ENCODE peak calls at places on chromosomes 4 and X, in nine cellular contexts. B is AG09309, X is ovary, U is fibroblast of the aortic adventitia, R is heart left ventricle, V is astrocyte of the spinal cord, E is lower leg skin, N is colonic mucosa, Z is heart right ventricle. T is an unnamed sample.

GRCh38 chrX:53356186-53356585 is 66.3 kb downstream of the SMC1A start:
- DNase-seq in Z (no peak), E (no peak), R (no peak), X (no peak), B (no peak), V (no peak), N (no peak), U (no peak), T (peak)

GRCh38 chr4:100848865-100849264 is 331.0 kb upstream of the EMCN start:
- DNase-seq in B (no peak), R (no peak), X (no peak), Z (no peak), N (no peak), V (no peak), U (no peak), E (no peak), T (peak)

GRCh38 chrX:101931104-101931493 is 728 bp downstream of the ZMAT1 start:
- DNase-seq in U (no peak), R (no peak), N (no peak), E (no peak), Z (no peak), B (no peak), X (no peak), V (no peak), T (no peak)

GRCh38 chrX:74383611-74384010 is 37.7 kb upstream of the SLC16A2 start:
- DNase-seq in E (no peak), U (peak), R (peak), B (peak), X (peak), V (peak), N (peak), Z (peak), T (peak)

GRCh38 chr4:142080960-142081359 is 444.6 kb downstream of the IL15 start:
- DNase-seq in U (peak), E (no peak), Z (no peak), R (no peak), B (no peak), N (no peak), X (no peak), V (no peak), T (no peak)

GRCh38 chrX:104913348-104913747 is 307.1 kb downstream of the TEX13A start:
- DNase-seq in R (no peak), B (no peak), E (no peak), N (no peak), X (no peak), Z (no peak), U (no peak), V (peak), T (peak)

GRCh38 chrX:150569155-150569477 is 695 bp downstream of the MTM1 start:
- DNase-seq in R (peak), E (no peak), U (peak), Z (peak), V (peak), X (no peak), B (no peak), N (no peak), T (no peak)

GRCh38 chrX:136047969-136048368 is 62.7 kb downstream of the SLC9A6 start:
- DNase-seq in V (peak), E (no peak), Z (no peak), U (peak), N (no peak), X (no peak), R (no peak), B (no peak), T (no peak)

GRCh38 chrX:143121471-143121870 is 95.7 kb downstream of the SPANXN4 start:
- DNase-seq in E (no peak), N (no peak), V (no peak), Z (no peak), X (no peak), U (no peak), R (no peak), B (no peak), T (no peak)

GRCh38 chrX:123088331-123088730 is 95.7 kb upstream of the GRIA3 start:
- DNase-seq in R (no peak), X (no peak), Z (no peak), V (no peak), E (no peak), B (no peak), N (no peak), U (peak), T (peak)

GRCh38 chr4:46506876-46507275 is 116.9 kb upstream of the GABRA2 start:
- DNase-seq in Z (no peak), X (no peak), U (no peak), V (peak), B (no peak), E (no peak), N (no peak), R (no peak), T (peak)

GRCh38 chr4:103201254-103201653 is 3.1 kb upstream of the CENPE start:
- DNase-seq in N (no peak), E (no peak), B (no peak), U (no peak), R (no peak), V (no peak), Z (no peak), X (no peak), T (no peak)

GRCh38 chrX:120021927-120022326 is 55.6 kb downstream of the RHOXF2B start:
- DNase-seq in R (no peak), V (no peak), Z (no peak), B (no peak), N (no peak), E (no peak), X (no peak), U (no peak), T (no peak)

GRCh38 chrX:141201962-141202361 is 25.0 kb upstream of the LDOC1 start:
- DNase-seq in V (no peak), B (no peak), E (no peak), N (no peak), Z (no peak), R (no peak), X (no peak), U (no peak), T (no peak)

GRCh38 chr4:1216869-1217294 is 32.0 kb downstream of the CTBP1 start:
- DNase-seq in E (no peak), Z (peak), V (no peak), U (no peak), B (no peak), R (no peak), N (no peak), X (no peak), T (no peak)

GRCh38 chrX:25012433-25012735 is 3.4 kb downstream of the ARX start:
- DNase-seq in E (no peak), Z (no peak), X (no peak), V (no peak), N (no peak), U (no peak), R (no peak), B (no peak), T (no peak)

GRCh38 chr4:57291911-57292310 is 181.7 kb upstream of the IGFBP7 start:
- DNase-seq in U (no peak), V (peak), E (no peak), X (no peak), R (no peak), N (no peak), B (no peak), Z (no peak), T (peak)

GRCh38 chr4:17066972-17067371 is 168.5 kb upstream of the LDB2 start:
- DNase-seq in B (peak), R (no peak), N (no peak), E (peak), X (no peak), Z (no peak), U (peak), V (peak), T (peak)

GRCh38 chrX:51456246-51456645 is 40.1 kb downstream of the NUDT11 start:
- DNase-seq in B (no peak), Z (no peak), V (no peak), U (no peak), E (no peak), N (no peak), R (no peak), X (no peak), T (no peak)

GRCh38 chrX:123764967-123765871 is 32.4 kb upstream of the THOC2 start:
- DNase-seq in E (peak), X (peak), R (peak), N (peak), Z (peak), U (peak), V (peak), B (no peak), T (peak)

GRCh38 chr4:158578476-158578875 is 56.8 kb downstream of the RXFP1 start:
- DNase-seq in Z (no peak), B (no peak), N (no peak), V (peak), X (no peak), U (peak), E (no peak), R (no peak), T (peak)

GRCh38 chr4:153564630-153565525 is 98.7 kb downstream of the TMEM131L start:
- DNase-seq in Z (no peak), U (peak), B (no peak), N (peak), E (no peak), R (no peak), V (no peak), X (peak), T (no peak)

GRCh38 chr4:13865871-13866669 is 238.5 kb upstream of the BOD1L1 start:
- DNase-seq in B (peak), U (peak), X (no peak), Z (no peak), R (no peak), E (no peak), N (no peak), V (peak), T (no peak)

GRCh38 chr4:5971077-5971447 is 47.2 kb downstream of the C4orf50 start:
- DNase-seq in N (no peak), V (no peak), E (no peak), B (no peak), U (no peak), Z (no peak), X (no peak), R (no peak), T (no peak)

GRCh38 chr4:184792950-184793555 is 32.7 kb downstream of the ACSL1 start:
- DNase-seq in E (peak), Z (no peak), R (no peak), X (no peak), U (peak), B (peak), N (no peak), V (peak), T (peak)

GRCh38 chrX:10166248-10166716 is 9.5 kb downstream of the CLCN4 start:
- DNase-seq in U (no peak), Z (no peak), X (no peak), N (no peak), V (no peak), B (no peak), R (no peak), E (no peak), T (no peak)
- H3K4me3 ChIP-seq in U (no peak), Z (no peak), X (no peak), N (no peak), V (no peak), B (no peak), R (no peak), E (no peak), T (no peak)

DNA sequence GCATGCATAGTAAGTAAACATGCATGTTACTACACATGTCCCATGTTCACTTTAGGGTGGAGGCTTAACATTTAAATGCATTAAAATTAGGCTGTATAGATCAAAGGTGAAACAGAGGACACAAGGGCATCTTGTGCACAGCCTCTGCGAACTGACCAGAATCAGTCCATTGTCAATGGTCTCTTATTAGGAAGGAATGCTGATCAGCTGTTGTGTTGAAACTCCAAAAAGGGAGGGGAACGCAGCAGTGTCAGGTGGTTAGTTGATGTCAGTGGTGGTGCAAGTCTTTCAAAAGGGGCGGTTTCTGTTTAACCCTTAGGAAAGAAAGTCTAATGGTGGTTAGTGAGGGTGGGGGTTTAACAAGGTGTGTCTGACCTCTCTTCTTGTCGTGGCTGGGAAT is 20.1 kb upstream of the APBB2 start:
- DNase-seq in V (no peak), E (no peak), B (no peak), Z (no peak), U (no peak), R (no peak), X (no peak), N (no peak), T (no peak)
- TF ChIP-seq CTCF in V (no peak), E (no peak), B (no peak), Z (no peak), U (no peak), R (no peak), X (no peak), N (no peak), T (no peak)

DNA sequence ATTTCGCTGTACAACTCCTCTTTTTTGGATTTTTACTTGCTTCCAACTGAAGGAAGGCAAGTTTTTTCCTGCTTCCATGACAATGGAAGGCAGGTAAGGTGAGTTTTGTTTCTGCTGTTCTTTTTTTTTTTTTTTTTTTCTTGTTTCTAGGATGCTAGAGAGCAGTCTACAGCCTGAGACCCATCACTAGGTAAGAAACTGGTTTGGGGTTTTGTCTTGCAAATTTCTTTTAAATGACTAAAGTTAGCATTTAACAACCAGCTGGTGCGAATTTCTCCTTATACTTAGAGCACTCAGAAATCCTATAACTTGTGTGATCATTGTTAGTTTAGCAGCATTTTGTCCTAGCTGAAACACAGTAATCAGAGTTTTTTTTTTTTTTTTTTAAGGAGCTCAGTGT is 378.4 kb upstream of the CNKSR2 start:
- DNase-seq in R (no peak), X (no peak), N (no peak), B (no peak), E (no peak), Z (no peak), U (no peak), V (no peak), T (no peak)
- H3K4me3 ChIP-seq in R (no peak), X (no peak), N (no peak), B (no peak), E (no peak), Z (no peak), U (no peak), V (no peak), T (no peak)

DNA sequence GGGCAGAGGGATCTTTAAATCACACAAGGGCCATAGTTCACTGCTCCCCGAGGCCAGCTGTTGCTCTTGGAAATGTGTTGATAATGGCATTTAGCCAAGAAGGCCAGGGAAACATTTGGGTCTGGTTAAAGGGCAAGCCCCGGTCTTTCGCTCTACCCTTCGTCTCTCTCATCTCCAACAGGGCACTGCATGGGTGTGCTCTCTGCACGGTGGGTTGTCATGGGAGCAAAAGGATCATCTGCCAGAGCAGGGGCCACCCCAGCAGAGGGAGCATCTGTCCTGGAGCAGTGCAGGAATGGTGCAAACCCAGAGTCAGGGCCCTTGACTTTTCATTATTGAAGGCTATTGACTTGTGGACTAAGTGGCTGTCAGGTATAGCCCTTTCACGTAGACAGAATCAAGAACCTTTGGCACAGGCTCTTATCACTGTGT is 22.7 kb upstream of the PGRMC2 start:
- DNase-seq in E (no peak), R (peak), Z (peak), B (no peak), X (peak), U (no peak), N (peak), V (no peak), T (no peak)
- TF ChIP-seq CTCF in E (no peak), R (peak), Z (peak), B (peak), X (no peak), U (no peak), N (no peak), V (peak), T (no peak)

DNA sequence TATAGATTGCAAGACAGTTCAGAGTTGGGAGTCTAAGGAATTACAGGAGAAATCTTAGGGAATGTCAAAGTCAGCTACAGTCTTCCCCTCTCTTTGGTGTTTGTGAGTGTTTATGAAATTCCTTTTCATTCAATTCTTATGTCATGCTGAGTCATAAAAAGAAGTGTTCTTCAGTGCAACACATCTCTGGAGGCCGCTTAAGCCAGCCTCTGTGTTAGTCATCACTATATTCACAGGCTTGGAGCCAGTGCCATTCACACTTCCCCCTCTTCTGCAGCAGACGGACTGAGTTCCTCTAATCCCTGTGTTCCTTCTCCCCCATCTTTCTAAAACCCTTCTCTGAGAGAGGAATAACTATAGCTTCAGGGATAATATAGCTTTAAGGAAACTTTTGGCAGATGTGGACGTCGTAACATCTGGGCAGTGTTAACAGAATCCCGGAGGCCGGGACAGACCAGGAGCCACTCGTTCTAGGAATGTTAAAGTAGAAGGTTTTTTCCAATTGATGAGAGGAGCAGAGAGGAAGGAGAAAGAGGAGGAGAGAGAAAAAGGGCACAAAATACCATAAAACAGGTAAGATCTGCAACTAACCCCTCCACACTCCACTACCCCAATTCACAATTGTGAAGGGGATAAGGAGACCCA is at the start of gene SRPX2:
- DNase-seq in Z (no peak), E (peak), B (peak), U (peak), V (peak), X (peak), N (no peak), R (peak), T (peak)
- H3K4me3 ChIP-seq in Z (peak), E (no peak), B (peak), U (peak), V (peak), X (peak), N (no peak), R (peak), T (peak)